ENCODE peak calls at places on chromosome 1, in six cellular contexts. N is IMR-90, J is H9, G is trophoblast cell, T is neuronal stem cell, F is H1. D is an unnamed sample.

GRCh38 chr1:25692560-25692959 is 76.0 kb downstream of the MAN1C1 start:
- DNase-seq in G (no peak), F (no peak), T (no peak), J (peak; percentile 68), N (no peak), D (no peak)

GRCh38 chr1:223429821-223430220 is 36.6 kb downstream of the CCDC185 start:
- DNase-seq in G (no peak), N (no peak), T (no peak), J (no peak), F (no peak), D (no peak)

GRCh38 chr1:205813755-205814058 is 709 bp upstream of the SLC41A1 start:
- DNase-seq in G (no peak), J (peak; percentile 69), F (no peak), T (no peak), N (peak; percentile 65), D (no peak)

GRCh38 chr1:98051065-98051675 is 130.3 kb upstream of the DPYD start:
- DNase-seq in N (peak; percentile 83), F (no peak), J (peak; percentile 63), T (peak; percentile 65), G (peak; percentile 58), D (peak; percentile 79)

GRCh38 chr1:50308883-50309282 is 114.4 kb downstream of the DMRTA2 start:
- DNase-seq in G (peak; percentile 48), T (peak; percentile 84), N (peak; percentile 17), J (peak; percentile 71), F (peak; percentile 31), D (peak; percentile 8)

GRCh38 chr1:40848530-40849189 is 13.5 kb downstream of the CITED4 start:
- DNase-seq in F (no peak), G (peak; percentile 60), N (peak; percentile 68), J (peak; percentile 87), T (peak; percentile 51), D (peak; percentile 72)

GRCh38 chr1:231161711-231162299 is at the start of gene TRIM67:
- DNase-seq in N (no peak), J (peak; percentile 55), G (peak; percentile 37), F (no peak), T (no peak), D (peak; percentile 35)

GRCh38 chr1:118346940-118347339 is 161.9 kb upstream of the SPAG17 start:
- DNase-seq in T (no peak), N (no peak), J (no peak), F (no peak), G (no peak), D (no peak)

GRCh38 chr1:100543640-100544039 is 5.7 kb downstream of the GPR88 start:
- DNase-seq in N (no peak), T (no peak), J (peak; percentile 70), G (no peak), F (no peak), D (no peak)

GRCh38 chr1:109937738-109938137 is 27.1 kb downstream of the CSF1 start:
- DNase-seq in T (no peak), G (no peak), F (no peak), N (no peak), J (no peak), D (no peak)

GRCh38 chr1:239840327-239840726 is 251.4 kb upstream of the FMN2 start:
- DNase-seq in G (no peak), F (no peak), N (no peak), J (no peak), T (no peak), D (no peak)

GRCh38 chr1:88685239-88685604 is 1.1 kb downstream of the PKN2 start:
- DNase-seq in F (no peak), N (no peak), T (no peak), G (no peak), J (no peak), D (peak; percentile 55)

GRCh38 chr1:145857170-145857569 is 1.7 kb downstream of the PIAS3 start:
- DNase-seq in G (no peak), N (no peak), T (no peak), F (no peak), J (no peak), D (no peak)

GRCh38 chr1:167273027-167273800 is 52.5 kb downstream of the POU2F1 start:
- DNase-seq in F (no peak), T (no peak), J (no peak), N (peak; percentile 8), G (no peak), D (peak; percentile 37)

GRCh38 chr1:23044035-23044434 is 24.8 kb downstream of the KDM1A start:
- DNase-seq in N (no peak), J (no peak), G (no peak), F (no peak), T (no peak), D (no peak)

GRCh38 chr1:43828574-43828973 is 105.0 kb upstream of the ARTN start:
- DNase-seq in J (no peak), G (no peak), N (no peak), T (no peak), F (no peak), D (no peak)

GRCh38 chr1:43831866-43832654 is 101.5 kb upstream of the ARTN start:
- DNase-seq in T (no peak), F (no peak), G (peak; percentile 68), J (no peak), N (no peak), D (no peak)

GRCh38 chr1:43833013-43833412 is 100.6 kb upstream of the ARTN start:
- DNase-seq in T (no peak), F (no peak), J (no peak), N (no peak), G (no peak), D (no peak)

GRCh38 chr1:43834280-43835140 is 99.1 kb upstream of the ARTN start:
- DNase-seq in N (no peak), G (peak; percentile 43), F (no peak), J (no peak), T (no peak), D (peak; percentile 49)

GRCh38 chr1:43830802-43831201 is 102.8 kb upstream of the ARTN start:
- DNase-seq in J (no peak), G (no peak), T (no peak), F (no peak), N (no peak), D (no peak)
- H3K14ac ChIP-seq in J (no peak overlapping the region), G (no peak overlapping the region), T (no peak overlapping the region), F (no peak overlapping the region), N (no peak overlapping the region), D (no peak overlapping the region)

GRCh38 chr1:93301131-93301530 is 44.6 kb upstream of the DR1 start:
- DNase-seq in F (no peak), J (no peak), G (no peak), N (no peak), T (no peak), D (no peak)

GRCh38 chr1:93302078-93302477 is 43.6 kb upstream of the DR1 start:
- DNase-seq in F (no peak), N (no peak), J (no peak), G (no peak), T (no peak), D (no peak)

GRCh38 chr1:93306920-93307319 is 38.8 kb upstream of the DR1 start:
- DNase-seq in G (no peak), J (no peak), T (no peak), N (no peak), F (no peak), D (no peak)

GRCh38 chr1:93304716-93305138 is 41.0 kb upstream of the DR1 start:
- DNase-seq in T (peak; percentile 48), F (no peak), N (peak; percentile 79), G (peak; percentile 30), J (no peak), D (peak; percentile 84)
- H2AFZ ChIP-seq in T (no peak overlapping the region), F (no peak overlapping the region), N (no peak overlapping the region), G (no peak overlapping the region), J (no peak overlapping the region), D (no peak overlapping the region)

DNA sequence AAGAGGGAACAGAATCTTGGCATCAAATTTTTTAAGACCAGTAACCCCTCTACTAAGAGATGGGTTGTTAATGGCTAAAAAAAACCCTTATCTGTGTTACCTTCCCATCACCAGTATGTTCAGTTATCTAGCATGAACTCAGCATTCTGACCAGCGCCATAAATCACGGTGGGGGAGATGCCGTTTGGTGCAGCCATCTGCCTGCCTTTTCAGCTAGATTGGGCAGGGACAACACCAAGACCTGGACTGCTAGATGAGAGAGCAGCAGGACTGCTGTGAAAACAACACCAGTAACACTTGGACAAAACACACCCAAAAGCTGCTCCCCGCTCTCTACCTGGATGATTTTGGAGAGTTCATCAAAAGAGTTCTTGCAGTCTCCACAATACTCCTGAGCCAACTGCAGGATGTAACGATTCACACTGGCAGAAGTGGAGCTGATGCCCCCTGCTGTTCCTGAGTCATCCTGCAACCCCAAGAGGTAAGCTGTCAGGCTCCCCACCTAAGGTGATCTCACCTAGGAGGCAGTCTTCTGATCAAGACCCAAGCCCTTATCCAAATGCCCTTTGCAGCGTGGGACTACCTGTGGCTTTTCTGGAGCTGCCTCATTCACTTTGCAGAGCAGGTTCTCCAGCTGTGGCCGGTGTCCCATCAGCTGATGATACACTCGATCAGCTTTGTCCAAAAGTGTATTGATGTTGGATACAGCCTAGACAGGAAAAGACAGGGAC is 96.5 kb downstream of the UBR4 start:
- DNase-seq in F (peak; percentile 10), N (peak; percentile 18), G (no peak), J (peak; percentile 34), T (no peak), D (peak; percentile 30)
- H3K14ac ChIP-seq in F (no peak overlapping the region), N (no peak overlapping the region), G (no peak overlapping the region), J (no peak overlapping the region), T (no peak overlapping the region), D (no peak overlapping the region)

DNA sequence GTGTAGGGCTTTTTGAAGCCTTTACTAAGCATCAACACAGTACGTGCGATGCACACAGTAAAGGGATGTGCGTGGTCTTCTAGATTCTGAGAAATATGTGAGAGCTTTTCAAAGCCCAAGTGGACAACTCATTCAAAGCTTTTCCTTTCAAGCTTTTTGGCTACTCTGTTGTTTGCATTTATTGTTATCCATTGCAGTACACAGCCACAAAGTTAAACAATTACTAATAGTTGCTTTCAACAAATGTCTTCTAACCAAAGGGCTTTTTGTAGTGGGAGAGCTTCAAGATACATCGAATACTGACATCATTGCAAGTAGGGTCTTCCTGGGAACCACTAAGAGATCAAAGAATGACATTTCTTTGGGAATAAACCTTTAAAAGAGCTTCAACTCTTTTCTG is 97.9 kb upstream of the ETV3 start:
- DNase-seq in T (no peak), F (no peak), J (no peak), N (no peak), G (no peak), D (no peak)
- H2AFZ ChIP-seq in T (no peak overlapping the region), F (no peak overlapping the region), J (no peak overlapping the region), N (no peak overlapping the region), G (no peak overlapping the region), D (no peak overlapping the region)